ENCODE peak calls at places on chromosomes 16 and 17, in six cellular contexts. N is NT2/D1; B is CD8-positive, alpha-beta T cell; C is BE2C; Z is right atrium auricular region; O is CD8-positive, alpha-beta memory T cell. V is an unnamed sample.

GRCh38 chr16:88810868-88811599 is 694 bp downstream of the APRT start:
- DNase-seq in Z (peak; percentile 75), B (peak; percentile 80), C (peak; percentile 64), N (no peak), O (no peak), V (peak; percentile 61)

GRCh38 chr17:4908301-4908700 is 5.4 kb upstream of the CHRNE start:
- DNase-seq in B (no peak), N (no peak), Z (no peak), O (no peak), C (no peak), V (no peak)

GRCh38 chr17:74085434-74085833 is 118.0 kb upstream of the RPL38 start:
- DNase-seq in C (no peak), B (no peak), N (peak; percentile 23), Z (no peak), O (no peak), V (no peak)

GRCh38 chr16:31085873-31086628 is 2.7 kb downstream of the PRSS53 start:
- DNase-seq in C (no peak), B (no peak), O (no peak), N (no peak), Z (no peak), V (no peak)

GRCh38 chr17:8122391-8122922 is 1.4 kb downstream of the HES7 start:
- DNase-seq in Z (no peak), C (no peak), O (peak; percentile 12), B (no peak), N (no peak), V (no peak)

GRCh38 chr17:78082988-78083387 is 45.6 kb downstream of the TMC6 start:
- DNase-seq in O (no peak), N (no peak), Z (no peak), B (no peak), C (no peak), V (no peak)

GRCh38 chr17:40122944-40123810 is 1.4 kb downstream of the MSL1 start:
- DNase-seq in Z (no peak), O (peak; percentile 64), N (no peak), C (peak; percentile 74), B (no peak), V (no peak)

GRCh38 chr16:29254676-29255495 is 151.6 kb downstream of the NPIPB11 start:
- DNase-seq in Z (no peak), B (no peak), N (no peak), C (no peak), O (no peak), V (no peak)

GRCh38 chr16:56869513-56870270 is 4.7 kb downstream of the SLC12A3 start:
- DNase-seq in N (no peak), C (no peak), B (no peak), O (no peak), Z (no peak), V (no peak)

DNA sequence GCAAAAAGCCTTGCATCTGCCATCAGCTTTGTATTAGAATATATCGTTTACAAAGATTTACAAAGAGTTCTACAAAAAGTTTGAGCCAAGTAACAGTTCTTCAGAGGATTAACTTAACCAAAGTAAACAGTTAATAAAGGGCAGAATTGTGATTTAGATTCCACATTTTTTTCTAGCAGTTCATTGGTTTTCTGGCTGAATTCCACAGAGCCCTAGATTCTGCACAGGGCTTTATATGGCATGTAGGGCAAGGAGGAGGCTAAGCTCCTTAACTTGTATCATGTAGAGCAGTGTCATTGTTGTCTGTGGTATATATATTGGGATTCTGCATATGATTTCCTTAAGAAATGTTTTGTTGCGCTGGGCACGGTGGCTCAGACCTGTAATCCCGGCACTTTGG is 29.4 kb downstream of the UTP18 start:
- DNase-seq in O (no peak), C (no peak), Z (no peak), B (no peak), N (no peak), V (no peak)
- H3K4me1 ChIP-seq in O (no peaks in the 10 kb centered on the region), C (no peaks in the 10 kb centered on the region), Z (no peaks in the 10 kb centered on the region), B (no peaks in the 10 kb centered on the region), N (no peaks in the 10 kb centered on the region), V (no peaks in the 10 kb centered on the region)

GRCh38 chr17:48244814-48245213 is 137.2 kb downstream of the SNX11 start:
- DNase-seq in O (no peak), Z (no peak), N (no peak), B (no peak), C (no peak), V (no peak)

GRCh38 chr17:48247038-48247437 is 139.5 kb downstream of the SNX11 start:
- DNase-seq in O (no peak), C (no peak), B (no peak), N (no peak), Z (no peak), V (no peak)

GRCh38 chr17:48246623-48247022 is 139.1 kb downstream of the SNX11 start:
- DNase-seq in C (no peak), N (no peak), O (no peak), B (no peak), Z (no peak), V (no peak)

GRCh38 chr17:48241770-48242497 is 134.4 kb downstream of the SNX11 start:
- DNase-seq in O (no peak), B (no peak), C (no peak), Z (no peak), N (no peak), V (no peak)

GRCh38 chr17:48244121-48244711 is 136.7 kb downstream of the SNX11 start:
- DNase-seq in Z (no peak), C (no peak), N (no peak), B (no peak), O (no peak), V (no peak)
- H3K4me1 ChIP-seq in Z (peaks cover 26% of the 10 kb centered on the region), C (peaks cover 4% of the 10 kb centered on the region), N (no peaks in the 10 kb centered on the region), B (peaks cover 38% of the 10 kb centered on the region), O (peaks cover 46% of the 10 kb centered on the region), V (peaks cover 9% of the 10 kb centered on the region)

GRCh38 chr17:46141645-46142044 is 51.6 kb downstream of the KANSL1 start:
- DNase-seq in N (no peak), Z (no peak), C (no peak), B (no peak), O (no peak), V (no peak)
- H3K4me1 ChIP-seq in N (no peaks in the 10 kb centered on the region), Z (peaks cover 86% of the 10 kb centered on the region), C (no peaks in the 10 kb centered on the region), B (peaks cover 77% of the 10 kb centered on the region), O (peaks cover 94% of the 10 kb centered on the region), V (peaks cover 78% of the 10 kb centered on the region)

GRCh38 chr16:52924162-52924561 is 128.5 kb downstream of the CHD9NB start:
- DNase-seq in B (no peak), O (no peak), Z (no peak), C (no peak), N (no peak), V (no peak)

GRCh38 chr16:52928955-52929354 is 123.7 kb downstream of the CHD9NB start:
- DNase-seq in Z (no peak), B (no peak), C (no peak), N (no peak), O (no peak), V (no peak)

GRCh38 chr16:52929478-52929877 is 123.2 kb downstream of the CHD9NB start:
- DNase-seq in O (no peak), B (no peak), C (no peak), Z (no peak), N (no peak), V (no peak)

GRCh38 chr16:52921104-52921503 is 131.6 kb downstream of the CHD9NB start:
- DNase-seq in Z (no peak), C (no peak), B (no peak), O (no peak), N (no peak), V (no peak)

DNA sequence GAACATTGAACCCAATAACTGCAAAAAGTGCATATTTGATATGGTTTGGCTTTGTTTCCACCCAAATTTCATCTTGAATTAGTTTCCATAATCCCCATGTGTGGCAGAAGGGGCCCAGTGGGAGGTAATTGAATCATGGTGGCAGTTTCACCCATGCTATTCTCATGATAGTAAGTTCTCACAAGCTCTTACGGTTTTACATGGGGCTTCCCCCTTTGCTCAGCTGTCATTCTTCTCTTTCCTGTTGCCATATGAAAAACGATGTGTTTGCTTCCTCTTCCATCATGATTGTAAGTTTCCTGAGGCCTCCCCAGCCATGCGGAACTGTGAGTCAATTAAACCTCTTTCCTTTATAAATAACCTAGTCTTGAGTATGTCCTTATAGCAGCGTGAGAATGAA is 127.6 kb downstream of the CHD9NB start:
- DNase-seq in C (no peak), B (no peak), O (no peak), Z (no peak), N (no peak), V (no peak)
- H3K4me1 ChIP-seq in C (no peaks in the 10 kb centered on the region), B (no peaks in the 10 kb centered on the region), O (no peaks in the 10 kb centered on the region), Z (no peaks in the 10 kb centered on the region), N (no peaks in the 10 kb centered on the region), V (no peaks in the 10 kb centered on the region)

GRCh38 chr16:67541391-67542263 is 13.0 kb downstream of the RIPOR1 start:
- DNase-seq in C (no peak), N (no peak), O (no peak), Z (no peak), B (no peak), V (no peak)
- H3K4me1 ChIP-seq in C (peaks cover 4% of the 10 kb centered on the region), N (peaks cover 19% of the 10 kb centered on the region), O (peaks cover 34% of the 10 kb centered on the region), Z (peaks cover 79% of the 10 kb centered on the region), B (peaks cover 28% of the 10 kb centered on the region), V (peaks cover 35% of the 10 kb centered on the region)

DNA sequence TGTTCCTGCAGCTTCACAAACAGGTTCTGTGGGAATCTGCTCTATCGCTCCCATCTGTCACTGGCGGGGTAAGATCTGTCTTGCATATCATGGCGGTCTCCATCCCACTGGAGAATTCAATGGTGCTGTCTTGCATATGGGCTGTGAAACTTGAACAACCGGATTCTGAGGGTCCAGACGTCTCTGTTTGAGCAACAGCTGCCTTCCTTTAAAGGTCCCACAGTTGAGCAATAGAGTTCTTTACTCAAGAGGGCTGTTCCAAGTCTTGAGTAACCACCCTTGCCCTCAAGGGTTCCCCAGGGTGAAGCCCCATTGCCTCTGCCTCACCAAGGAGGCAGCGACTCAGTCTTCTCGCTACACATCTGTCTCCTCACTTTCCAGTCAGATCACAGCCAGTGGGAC is 50.8 kb downstream of the ZFHX3 start:
- DNase-seq in O (no peak), N (no peak), B (no peak), Z (no peak), C (no peak), V (peak; percentile 76)
- H3K4me1 ChIP-seq in O (no peaks in the 10 kb centered on the region), N (peaks cover 4% of the 10 kb centered on the region), B (no peaks in the 10 kb centered on the region), Z (peaks cover 26% of the 10 kb centered on the region), C (peaks cover 30% of the 10 kb centered on the region), V (peaks cover 88% of the 10 kb centered on the region)

V was measured in gastrocnemius medialis.